ENCODE peak calls at places on chromosomes 4 and X, in nine cellular contexts. L, X, R, I, K, G, D, F and M are unnamed samples.

GRCh38 chr4:153490985-153491483 is 24.9 kb downstream of the TMEM131L start:
- DNase-seq in I (no peak), L (no peak), F (no peak), D (no peak), K (no peak), R (no peak), G (no peak), X (no peak), M (no peak)

GRCh38 chr4:105061136-105061696 is 85.5 kb upstream of the TET2 start:
- DNase-seq in X (no peak), I (no peak), G (no peak), L (no peak), D (no peak), K (peak; percentile 78), R (no peak), F (peak; percentile 94), M (no peak)

GRCh38 chr4:89217594-89217993 is 90.0 kb downstream of the GPRIN3 start:
- DNase-seq in R (no peak), I (no peak), G (no peak), L (no peak), D (no peak), K (no peak), X (no peak), F (no peak), M (no peak)

GRCh38 chr4:60890743-60891142 is 309.4 kb upstream of the ADGRL3 start:
- DNase-seq in I (no peak), X (no peak), G (no peak), D (no peak), L (no peak), R (no peak), F (no peak), K (no peak), M (no peak)

GRCh38 chrX:128460835-128461234 is 408.6 kb upstream of the ACTRT1 start:
- DNase-seq in F (no peak), X (no peak), R (no peak), I (no peak), G (no peak), D (no peak), L (no peak), K (peak; percentile 17), M (no peak)

GRCh38 chr4:138576684-138577083 is 334.5 kb upstream of the SLC7A11 start:
- DNase-seq in G (no peak), F (peak; percentile 58), R (no peak), L (no peak), D (peak; percentile 41), K (peak; percentile 58), I (no peak), X (no peak), M (no peak)

GRCh38 chr4:147488551-147488950 is 7.7 kb downstream of the EDNRA start:
- DNase-seq in I (no peak), L (no peak), G (no peak), R (no peak), X (no peak), K (no peak), F (no peak), D (no peak), M (no peak)

GRCh38 chrX:106898462-106898861 is 4.7 kb downstream of the RIPPLY1 start:
- DNase-seq in D (peak; percentile 25), G (no peak), R (no peak), I (no peak), L (no peak), K (peak; percentile 75), X (no peak), F (peak; percentile 59), M (no peak)

GRCh38 chr4:36734296-36734695 is 452.9 kb downstream of the DTHD1 start:
- DNase-seq in R (no peak), I (no peak), D (no peak), L (no peak), G (no peak), X (no peak), F (no peak), K (no peak), M (no peak)

GRCh38 chrX:47483310-47484268 is 567 bp upstream of the ZNF41 start:
- DNase-seq in I (peak; percentile 10), K (peak; percentile 27), D (peak; percentile 32), G (no peak), X (no peak), L (no peak), F (peak; percentile 45), R (peak; percentile 25), M (peak; percentile 7)

GRCh38 chrX:102835504-102836146 is 101.4 kb upstream of the RAB40AL start:
- DNase-seq in F (peak; percentile 55), I (no peak), G (no peak), D (peak; percentile 15), L (no peak), X (no peak), R (no peak), K (peak; percentile 32), M (no peak)

GRCh38 chr4:37605843-37606565 is 80.2 kb downstream of the RELL1 start:
- DNase-seq in L (no peak), X (no peak), G (no peak), I (no peak), R (no peak), D (no peak), F (no peak), K (no peak), M (no peak)

GRCh38 chr4:86302242-86302641 is 57.6 kb downstream of the MAPK10 start:
- DNase-seq in D (peak; percentile 99), R (peak; percentile 40), I (no peak), L (no peak), X (no peak), F (peak; percentile 80), G (no peak), K (peak; percentile 8), M (peak; percentile 53)

GRCh38 chr4:148778980-148779675 is 336.9 kb upstream of the NR3C2 start:
- DNase-seq in D (no peak), G (no peak), X (no peak), F (no peak), K (no peak), I (no peak), L (no peak), R (no peak), M (no peak)

GRCh38 chrX:40176979-40177430 is 79.2 kb upstream of the BCOR start:
- DNase-seq in R (no peak), K (no peak), D (no peak), F (no peak), L (no peak), X (no peak), G (no peak), I (no peak), M (no peak)

GRCh38 chr4:41174444-41174843 is 39.9 kb downstream of the APBB2 start:
- DNase-seq in F (peak; percentile 30), G (no peak), X (no peak), R (no peak), L (no peak), I (no peak), D (no peak), K (peak; percentile 60), M (no peak)

GRCh38 chr4:70666369-70666768 is at the start of gene JCHAIN:
- DNase-seq in R (no peak), F (peak; percentile 31), G (no peak), X (no peak), I (no peak), L (no peak), K (peak; percentile 5), D (no peak), M (no peak)

GRCh38 chr4:83036991-83037390 is 2.0 kb downstream of the COPS4 start:
- DNase-seq in K (no peak), R (no peak), L (no peak), F (no peak), X (no peak), G (no peak), D (peak; percentile 13), I (no peak), M (no peak)

GRCh38 chr4:105859233-105859632 is 36.0 kb upstream of the NPNT start:
- DNase-seq in R (no peak), G (peak; percentile 34), L (no peak), X (peak; percentile 3), F (peak; percentile 74), I (no peak), K (peak; percentile 65), D (no peak), M (no peak)

GRCh38 chr4:153527690-153528089 is 61.5 kb downstream of the TMEM131L start:
- DNase-seq in I (no peak), F (no peak), D (no peak), G (no peak), X (no peak), K (no peak), L (no peak), R (no peak), M (no peak)

GRCh38 chrX:97401586-97402101 is 517.9 kb downstream of the RPA4 start:
- DNase-seq in I (no peak), G (no peak), L (no peak), K (peak; percentile 33), R (no peak), D (no peak), X (no peak), F (no peak), M (no peak)

GRCh38 chr4:122045533-122045932 is 93.7 kb upstream of the TRPC3 start:
- DNase-seq in X (no peak), F (peak; percentile 83), R (no peak), K (peak; percentile 100), G (peak; percentile 94), D (peak; percentile 2), I (no peak), L (no peak), M (no peak)

GRCh38 chr4:75547647-75548387 is 8.0 kb upstream of the ODAPH start:
- DNase-seq in G (no peak), I (no peak), X (no peak), D (no peak), F (peak; percentile 58), L (no peak), R (no peak), K (peak; percentile 45), M (no peak)

GRCh38 chr4:26058537-26058936 is 144.5 kb downstream of the SMIM20 start:
- DNase-seq in K (peak; percentile 85), R (no peak), D (no peak), L (no peak), G (no peak), I (no peak), F (no peak), X (no peak), M (no peak)

GRCh38 chr4:94897023-94897422 is 139.3 kb downstream of the BMPR1B start:
- DNase-seq in G (no peak), R (no peak), I (no peak), X (no peak), L (no peak), D (no peak), K (no peak), F (no peak), M (no peak)